ENCODE peak calls at places on chromosome 22, in six cellular contexts. J, D, S, N, C and H are unnamed samples.
A peak's percentile ranks its signal among the peaks of the same experiment; 100 is the strongest.

GRCh38 chr22:36335621-36336020 is 52.1 kb downstream of the MYH9 start:
- DNase-seq in N (no peak), J (no peak), C (no peak), S (no peak), D (no peak), H (no peak)

GRCh38 chr22:32476804-32477203 is 2.2 kb downstream of the FBXO7 start:
- DNase-seq in J (no peak), N (no peak), S (no peak), C (peak; percentile 45), D (no peak), H (no peak)

GRCh38 chr22:39839917-39840510 is 53.5 kb downstream of the ENTHD1 start:
- DNase-seq in N (no peak), C (peak; percentile 22), D (no peak), J (no peak), S (peak; percentile 22), H (no peak)

GRCh38 chr22:39090426-39091064 is 6.5 kb upstream of the APOBEC3H start:
- DNase-seq in C (peak; percentile 59), N (no peak), D (no peak), J (peak; percentile 73), S (peak; percentile 72), H (no peak)

GRCh38 chr22:29145321-29146072 is 60.2 kb upstream of the EMID1 start:
- DNase-seq in C (no peak), D (no peak), N (no peak), S (no peak), J (no peak), H (no peak)

GRCh38 chr22:24358105-24358836 is 69.1 kb upstream of the ADORA2A start:
- DNase-seq in J (no peak), C (no peak), S (no peak), D (no peak), N (no peak), H (no peak)

GRCh38 chr22:39003165-39003638 is 10.9 kb upstream of the APOBEC3C start:
- DNase-seq in J (peak; percentile 46), S (peak; percentile 59), C (peak; percentile 66), N (peak; percentile 93), D (peak; percentile 89), H (peak; percentile 86)

GRCh38 chr22:36365020-36365411 is 22.8 kb downstream of the MYH9 start:
- DNase-seq in S (peak; percentile 92), D (no peak), C (peak; percentile 84), N (peak; percentile 88), J (peak; percentile 90), H (peak; percentile 97)

GRCh38 chr22:27825174-27825573 is 23.6 kb upstream of the MN1 start:
- DNase-seq in N (peak; percentile 50), D (no peak), S (no peak), J (no peak), C (no peak), H (no peak)

GRCh38 chr22:39103431-39103830 is 6.4 kb downstream of the APOBEC3H start:
- DNase-seq in J (no peak), S (no peak), C (no peak), D (no peak), N (no peak), H (no peak)

GRCh38 chr22:38187413-38188212 is 6.0 kb upstream of the PLA2G6 start:
- DNase-seq in N (no peak), S (no peak), C (peak; percentile 31), D (no peak), J (no peak), H (no peak)

GRCh38 chr22:20550851-20551744 is 43.7 kb downstream of the MED15 start:
- DNase-seq in N (no peak), J (peak; percentile 42), S (peak; percentile 46), D (no peak), C (no peak), H (no peak)

GRCh38 chr22:26837784-26838520 is 180.6 kb downstream of the MIAT start:
- DNase-seq in C (peak; percentile 74), J (no peak), S (no peak), N (peak; percentile 90), D (no peak), H (no peak)

GRCh38 chr22:41177040-41177625 is 28.0 kb upstream of the L3MBTL2 start:
- DNase-seq in C (no peak), S (no peak), J (no peak), D (no peak), N (no peak), H (no peak)

GRCh38 chr22:38122616-38123015 is 12.1 kb upstream of the BAIAP2L2 start:
- DNase-seq in N (no peak), S (no peak), D (no peak), C (no peak), J (no peak), H (no peak)

GRCh38 chr22:46972256-46972655 is 209.8 kb downstream of the TBC1D22A start:
- DNase-seq in D (no peak), S (no peak), C (no peak), N (no peak), J (no peak), H (no peak)

GRCh38 chr22:42932857-42933782 is 76.0 kb upstream of the ARFGAP3 start:
- DNase-seq in J (no peak), S (peak; percentile 4), D (no peak), C (no peak), N (no peak), H (no peak)

GRCh38 chr22:24144056-24144455 is 37.2 kb upstream of the SUSD2 start:
- DNase-seq in S (no peak), N (no peak), D (no peak), C (no peak), J (no peak), H (no peak)

GRCh38 chr22:37230673-37231405 is 13.2 kb downstream of the RAC2 start:
- DNase-seq in J (peak; percentile 48), S (peak; percentile 84), D (no peak), C (no peak), N (no peak), H (no peak)

GRCh38 chr22:38775656-38776055 is 18.3 kb downstream of the DNAL4 start:
- DNase-seq in C (no peak), D (no peak), J (no peak), N (no peak), S (no peak), H (no peak)

GRCh38 chr22:32781695-32782094 is 19.8 kb upstream of the TIMP3 start:
- DNase-seq in N (no peak), C (no peak), J (no peak), S (no peak), D (no peak), H (no peak)

GRCh38 chr22:27752771-27753170 is 48.8 kb downstream of the MN1 start:
- DNase-seq in S (no peak), D (no peak), N (no peak), C (no peak), J (no peak), H (no peak)